ENCODE peak calls at places on chromosomes 12 and 14, in seven cellular contexts. One of them, this sample, is unnamed.

GRCh38 chr12:62732861-62733427 is 202.0 kb downstream of the PPM1H start:
- DNase-seq in astrocyte: peak
- DNase-seq in AG04449: no peak
- DNase-seq in pancreas: no peak
- DNase-seq in fibroblast of the aortic adventitia: peak
- DNase-seq in foreskin fibroblast: peak
- DNase-seq in NB4: peak
- DNase-seq in this sample: no peak

GRCh38 chr14:32473476-32473875 is 144.4 kb downstream of the AKAP6 start:
- DNase-seq in foreskin fibroblast: peak
- DNase-seq in NB4: no peak
- DNase-seq in pancreas: peak
- DNase-seq in fibroblast of the aortic adventitia: peak
- DNase-seq in AG04449: no peak
- DNase-seq in astrocyte: peak
- DNase-seq in this sample: no peak

GRCh38 chr12:62273724-62274380 is 13.6 kb downstream of the USP15 start:
- DNase-seq in fibroblast of the aortic adventitia: no peak
- DNase-seq in pancreas: no peak
- DNase-seq in foreskin fibroblast: no peak
- DNase-seq in NB4: no peak
- DNase-seq in AG04449: no peak
- DNase-seq in astrocyte: no peak
- DNase-seq in this sample: no peak

GRCh38 chr12:2616763-2617162 is 178.0 kb upstream of the FKBP4 start:
- DNase-seq in AG04449: no peak
- DNase-seq in fibroblast of the aortic adventitia: no peak
- DNase-seq in NB4: no peak
- DNase-seq in foreskin fibroblast: no peak
- DNase-seq in pancreas: no peak
- DNase-seq in astrocyte: no peak
- DNase-seq in this sample: no peak

GRCh38 chr14:28001002-28001401 is 765.6 kb upstream of the FOXG1 start:
- DNase-seq in AG04449: no peak
- DNase-seq in pancreas: no peak
- DNase-seq in fibroblast of the aortic adventitia: no peak
- DNase-seq in NB4: no peak
- DNase-seq in foreskin fibroblast: no peak
- DNase-seq in astrocyte: no peak
- DNase-seq in this sample: no peak

GRCh38 chr14:68089146-68089715 is 269.7 kb downstream of the RAD51B start:
- DNase-seq in pancreas: no peak
- DNase-seq in AG04449: no peak
- DNase-seq in astrocyte: peak
- DNase-seq in fibroblast of the aortic adventitia: peak
- DNase-seq in foreskin fibroblast: peak
- DNase-seq in NB4: no peak
- DNase-seq in this sample: no peak

GRCh38 chr12:89817501-89818226 is 109.0 kb upstream of the ATP2B1 start:
- DNase-seq in NB4: peak
- DNase-seq in AG04449: no peak
- DNase-seq in foreskin fibroblast: peak
- DNase-seq in pancreas: no peak
- DNase-seq in fibroblast of the aortic adventitia: no peak
- DNase-seq in astrocyte: no peak
- DNase-seq in this sample: no peak

GRCh38 chr14:75383721-75384120 is 44.1 kb upstream of the JDP2 start:
- DNase-seq in pancreas: no peak
- DNase-seq in foreskin fibroblast: no peak
- DNase-seq in AG04449: no peak
- DNase-seq in fibroblast of the aortic adventitia: no peak
- DNase-seq in astrocyte: no peak
- DNase-seq in NB4: peak
- DNase-seq in this sample: no peak

GRCh38 chr12:62192486-62193250 is 67.5 kb upstream of the USP15 start:
- DNase-seq in AG04449: peak
- DNase-seq in pancreas: peak
- DNase-seq in fibroblast of the aortic adventitia: peak
- DNase-seq in NB4: peak
- DNase-seq in foreskin fibroblast: peak
- DNase-seq in astrocyte: peak
- DNase-seq in this sample: peak

GRCh38 chr14:37994846-37995372 is 212.8 kb upstream of the SSTR1 start:
- DNase-seq in fibroblast of the aortic adventitia: no peak
- DNase-seq in pancreas: no peak
- DNase-seq in NB4: no peak
- DNase-seq in astrocyte: no peak
- DNase-seq in AG04449: no peak
- DNase-seq in foreskin fibroblast: no peak
- DNase-seq in this sample: no peak

GRCh38 chr14:52473557-52473956 is 78.7 kb downstream of the TXNDC16 start:
- DNase-seq in pancreas: no peak
- DNase-seq in foreskin fibroblast: peak
- DNase-seq in AG04449: no peak
- DNase-seq in fibroblast of the aortic adventitia: peak
- DNase-seq in NB4: peak
- DNase-seq in astrocyte: peak
- DNase-seq in this sample: peak

GRCh38 chr12:563250-563781 is 99.9 kb downstream of the NINJ2 start:
- DNase-seq in astrocyte: peak
- DNase-seq in foreskin fibroblast: no peak
- DNase-seq in fibroblast of the aortic adventitia: no peak
- DNase-seq in AG04449: no peak
- DNase-seq in pancreas: no peak
- DNase-seq in NB4: peak
- DNase-seq in this sample: no peak

GRCh38 chr12:111768159-111768895 is 1.6 kb downstream of the ALDH2 start:
- DNase-seq in foreskin fibroblast: no peak
- DNase-seq in astrocyte: no peak
- DNase-seq in fibroblast of the aortic adventitia: no peak
- DNase-seq in pancreas: no peak
- DNase-seq in AG04449: no peak
- DNase-seq in NB4: no peak
- DNase-seq in this sample: no peak

GRCh38 chr14:65631040-65631439 is 218.5 kb downstream of the FUT8 start:
- DNase-seq in pancreas: no peak
- DNase-seq in foreskin fibroblast: no peak
- DNase-seq in NB4: no peak
- DNase-seq in fibroblast of the aortic adventitia: no peak
- DNase-seq in astrocyte: no peak
- DNase-seq in AG04449: no peak
- DNase-seq in this sample: peak

GRCh38 chr12:91651728-91652127 is 469.1 kb upstream of the DCN start:
- DNase-seq in AG04449: no peak
- DNase-seq in foreskin fibroblast: no peak
- DNase-seq in pancreas: no peak
- DNase-seq in fibroblast of the aortic adventitia: no peak
- DNase-seq in astrocyte: no peak
- DNase-seq in NB4: no peak
- DNase-seq in this sample: no peak

GRCh38 chr12:124315316-124315924 is 20.5 kb downstream of the RFLNA start:
- DNase-seq in AG04449: no peak
- DNase-seq in foreskin fibroblast: no peak
- DNase-seq in pancreas: no peak
- DNase-seq in NB4: no peak
- DNase-seq in fibroblast of the aortic adventitia: no peak
- DNase-seq in astrocyte: no peak
- DNase-seq in this sample: no peak

GRCh38 chr12:116591608-116592115 is 32.5 kb downstream of the MAP1LC3B2 start:
- DNase-seq in NB4: peak
- DNase-seq in astrocyte: peak
- DNase-seq in pancreas: no peak
- DNase-seq in foreskin fibroblast: peak
- DNase-seq in AG04449: no peak
- DNase-seq in fibroblast of the aortic adventitia: no peak
- DNase-seq in this sample: no peak

GRCh38 chr12:116588390-116589028 is 29.3 kb downstream of the MAP1LC3B2 start:
- DNase-seq in fibroblast of the aortic adventitia: no peak
- DNase-seq in NB4: no peak
- DNase-seq in astrocyte: no peak
- DNase-seq in AG04449: no peak
- DNase-seq in pancreas: no peak
- DNase-seq in foreskin fibroblast: no peak
- DNase-seq in this sample: no peak

GRCh38 chr12:116592731-116593130 is 33.5 kb downstream of the MAP1LC3B2 start:
- DNase-seq in NB4: peak
- DNase-seq in AG04449: no peak
- DNase-seq in astrocyte: no peak
- DNase-seq in fibroblast of the aortic adventitia: peak
- DNase-seq in foreskin fibroblast: peak
- DNase-seq in pancreas: no peak
- DNase-seq in this sample: no peak

GRCh38 chr12:116592116-116592637 is 33.0 kb downstream of the MAP1LC3B2 start:
- DNase-seq in pancreas: peak
- DNase-seq in fibroblast of the aortic adventitia: peak
- DNase-seq in astrocyte: no peak
- DNase-seq in NB4: no peak
- DNase-seq in foreskin fibroblast: peak
- DNase-seq in AG04449: no peak
- DNase-seq in this sample: no peak

DNA sequence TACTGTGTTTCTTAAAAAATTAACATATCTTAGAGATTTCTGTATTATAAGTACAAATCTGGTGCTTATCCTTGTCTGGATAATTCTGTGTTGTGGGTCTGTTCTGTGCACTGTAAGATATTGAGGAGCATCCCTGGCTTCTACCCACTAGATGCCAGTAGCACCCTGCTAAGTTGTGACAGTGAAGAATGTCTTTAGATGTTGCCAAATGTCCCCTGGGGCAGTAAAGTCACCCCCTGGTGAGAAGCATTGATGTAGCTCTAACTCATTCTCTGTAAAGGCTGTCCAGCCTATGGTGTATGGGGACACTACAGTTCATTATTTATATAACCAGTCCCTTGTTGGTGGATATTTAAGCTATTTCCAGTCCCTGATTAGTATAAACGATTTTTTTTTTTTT is 31.4 kb downstream of the MAP1LC3B2 start:
- DNase-seq in pancreas: no peak
- DNase-seq in foreskin fibroblast: peak
- DNase-seq in NB4: peak
- DNase-seq in AG04449: no peak
- DNase-seq in fibroblast of the aortic adventitia: no peak
- DNase-seq in astrocyte: no peak
- DNase-seq in this sample: no peak
- TF ChIP-seq CTCF in pancreas: no peak
- TF ChIP-seq CTCF in foreskin fibroblast: no peak
- TF ChIP-seq CTCF in NB4: peak
- TF ChIP-seq CTCF in AG04449: no peak
- TF ChIP-seq CTCF in fibroblast of the aortic adventitia: no peak
- TF ChIP-seq CTCF in astrocyte: no peak
- TF ChIP-seq CTCF in this sample: no peak

DNA sequence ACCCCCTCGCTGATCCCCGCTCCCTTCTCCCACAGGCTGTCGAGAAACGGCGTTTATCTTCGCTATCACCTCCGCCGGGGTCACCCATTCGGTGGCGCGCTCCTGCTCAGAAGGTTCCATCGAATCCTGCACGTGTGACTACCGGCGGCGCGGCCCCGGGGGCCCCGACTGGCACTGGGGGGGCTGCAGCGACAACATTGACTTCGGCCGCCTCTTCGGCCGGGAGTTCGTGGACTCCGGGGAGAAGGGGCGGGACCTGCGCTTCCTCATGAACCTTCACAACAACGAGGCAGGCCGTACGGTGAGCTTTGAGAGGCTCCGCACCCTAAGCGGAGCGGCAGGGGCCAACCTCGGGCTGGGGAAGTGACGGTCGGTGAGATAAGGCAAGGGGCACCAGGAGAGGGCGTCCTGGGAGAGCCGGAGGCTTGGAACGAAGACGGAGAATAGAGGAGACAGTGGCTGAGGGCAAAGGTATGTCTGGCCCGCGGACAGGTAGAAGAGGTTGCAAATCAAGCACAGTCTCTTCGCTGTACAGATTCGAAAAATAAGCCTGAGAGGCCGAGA is 2.3 kb downstream of the WNT1 start:
- DNase-seq in foreskin fibroblast: no peak
- DNase-seq in AG04449: no peak
- DNase-seq in NB4: peak
- DNase-seq in astrocyte: no peak
- DNase-seq in pancreas: no peak
- DNase-seq in fibroblast of the aortic adventitia: no peak
- DNase-seq in this sample: peak
- TF ChIP-seq CTCF in foreskin fibroblast: no peak
- TF ChIP-seq CTCF in AG04449: peak
- TF ChIP-seq CTCF in NB4: peak
- TF ChIP-seq CTCF in astrocyte: no peak
- TF ChIP-seq CTCF in pancreas: no peak
- TF ChIP-seq CTCF in fibroblast of the aortic adventitia: no peak
- TF ChIP-seq CTCF in this sample: peak

GRCh38 chr12:24270464-24270863 is 321.0 kb upstream of the SOX5 start:
- DNase-seq in astrocyte: no peak
- DNase-seq in AG04449: no peak
- DNase-seq in pancreas: no peak
- DNase-seq in foreskin fibroblast: no peak
- DNase-seq in NB4: no peak
- DNase-seq in fibroblast of the aortic adventitia: no peak
- DNase-seq in this sample: no peak

GRCh38 chr12:24266982-24267381 is 317.5 kb upstream of the SOX5 start:
- DNase-seq in AG04449: no peak
- DNase-seq in foreskin fibroblast: no peak
- DNase-seq in pancreas: no peak
- DNase-seq in NB4: no peak
- DNase-seq in fibroblast of the aortic adventitia: no peak
- DNase-seq in astrocyte: no peak
- DNase-seq in this sample: no peak

GRCh38 chr12:24270965-24271364 is 321.5 kb upstream of the SOX5 start:
- DNase-seq in AG04449: no peak
- DNase-seq in pancreas: no peak
- DNase-seq in NB4: no peak
- DNase-seq in foreskin fibroblast: no peak
- DNase-seq in fibroblast of the aortic adventitia: no peak
- DNase-seq in astrocyte: no peak
- DNase-seq in this sample: no peak

DNA sequence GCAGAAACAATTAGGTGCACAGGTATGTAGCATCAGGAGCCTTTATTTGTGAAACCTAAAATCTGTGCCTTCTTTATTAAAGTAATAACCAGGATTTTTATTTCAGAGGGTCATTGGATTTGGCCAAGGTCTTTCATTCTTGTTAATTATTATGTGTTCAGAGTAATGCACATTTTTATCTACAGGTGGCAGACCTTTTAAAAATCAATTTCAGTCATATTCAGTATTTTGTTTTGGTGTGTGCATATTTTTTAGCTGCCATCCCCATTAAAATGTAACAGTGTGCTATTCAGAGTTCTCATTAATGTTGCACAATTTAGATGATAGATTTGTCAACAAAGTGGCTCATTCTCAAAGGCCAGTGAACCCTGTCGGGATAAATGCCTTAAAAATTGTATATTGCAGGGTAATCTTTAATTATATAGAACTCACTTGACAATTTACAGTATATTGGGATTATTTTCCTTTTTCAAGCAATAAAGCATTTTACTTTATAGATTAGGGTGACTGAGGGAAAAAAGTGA is 319.3 kb upstream of the SOX5 start:
- DNase-seq in NB4: no peak
- DNase-seq in astrocyte: no peak
- DNase-seq in foreskin fibroblast: no peak
- DNase-seq in AG04449: no peak
- DNase-seq in fibroblast of the aortic adventitia: no peak
- DNase-seq in pancreas: no peak
- DNase-seq in this sample: no peak
- TF ChIP-seq CTCF in NB4: no peak
- TF ChIP-seq CTCF in astrocyte: peak
- TF ChIP-seq CTCF in foreskin fibroblast: no peak
- TF ChIP-seq CTCF in AG04449: no peak
- TF ChIP-seq CTCF in fibroblast of the aortic adventitia: no peak
- TF ChIP-seq CTCF in pancreas: no peak
- TF ChIP-seq CTCF in this sample: no peak

GRCh38 chr14:36207500-36207899 is 31.0 kb upstream of the PTCSC3 start:
- DNase-seq in fibroblast of the aortic adventitia: peak
- DNase-seq in AG04449: no peak
- DNase-seq in astrocyte: no peak
- DNase-seq in foreskin fibroblast: no peak
- DNase-seq in pancreas: no peak
- DNase-seq in NB4: peak
- DNase-seq in this sample: no peak
- TF ChIP-seq CTCF in fibroblast of the aortic adventitia: peak
- TF ChIP-seq CTCF in AG04449: no peak
- TF ChIP-seq CTCF in astrocyte: peak
- TF ChIP-seq CTCF in foreskin fibroblast: peak
- TF ChIP-seq CTCF in pancreas: no peak
- TF ChIP-seq CTCF in NB4: no peak
- TF ChIP-seq CTCF in this sample: no peak